ENCODE peak calls at places on chromosomes 6 and 20, in four cellular contexts. Q is SK-N-SH, U is K562, L is HepG2. X is an unnamed sample.

GRCh38 chr6:154995241-154996162 is at the start of gene TIAM2:
- DNase-seq in U (no peak), Q (peak; percentile 92), L (no peak), X (peak; percentile 25)

GRCh38 chr6:90993771-90994170 is 406.9 kb upstream of the MAP3K7 start:
- DNase-seq in Q (no peak), U (no peak), L (no peak), X (no peak)

GRCh38 chr20:24146231-24146634 is 157.7 kb upstream of the GGTLC1 start:
- DNase-seq in U (no peak), Q (no peak), L (no peak), X (no peak)

GRCh38 chr20:9149087-9149486 is 80.2 kb downstream of the PLCB4 start:
- DNase-seq in Q (no peak), L (no peak), U (peak; percentile 68), X (no peak)

GRCh38 chr6:101722991-101723579 is 329.6 kb downstream of the GRIK2 start:
- DNase-seq in Q (no peak), L (no peak), U (no peak), X (peak; percentile 28)

GRCh38 chr6:126180585-126180984 is 159.3 kb upstream of the CENPW start:
- DNase-seq in L (peak; percentile 52), Q (no peak), U (no peak), X (peak; percentile 63)

GRCh38 chr6:28933069-28933468 is 9.3 kb upstream of the TRIM27 start:
- DNase-seq in Q (no peak), L (no peak), U (no peak), X (no peak)

GRCh38 chr6:132399376-132400074 is 1.8 kb downstream of the MOXD1 start:
- DNase-seq in Q (no peak), U (no peak), L (no peak), X (no peak)

GRCh38 chr20:62742979-62743776 is 34.5 kb downstream of the NTSR1 start:
- DNase-seq in Q (no peak), L (no peak), U (no peak), X (no peak)
- TF ChIP-seq SMC3 in Q (no peak), L (no peak), U (no peak), X (no peak)

GRCh38 chr6:83310046-83310445 is 116.9 kb downstream of the RWDD2A start:
- DNase-seq in L (no peak), Q (no peak), U (no peak), X (no peak)
- TF ChIP-seq CTCF in L (no peak), Q (no peak), U (no peak), X (no peak)

DNA sequence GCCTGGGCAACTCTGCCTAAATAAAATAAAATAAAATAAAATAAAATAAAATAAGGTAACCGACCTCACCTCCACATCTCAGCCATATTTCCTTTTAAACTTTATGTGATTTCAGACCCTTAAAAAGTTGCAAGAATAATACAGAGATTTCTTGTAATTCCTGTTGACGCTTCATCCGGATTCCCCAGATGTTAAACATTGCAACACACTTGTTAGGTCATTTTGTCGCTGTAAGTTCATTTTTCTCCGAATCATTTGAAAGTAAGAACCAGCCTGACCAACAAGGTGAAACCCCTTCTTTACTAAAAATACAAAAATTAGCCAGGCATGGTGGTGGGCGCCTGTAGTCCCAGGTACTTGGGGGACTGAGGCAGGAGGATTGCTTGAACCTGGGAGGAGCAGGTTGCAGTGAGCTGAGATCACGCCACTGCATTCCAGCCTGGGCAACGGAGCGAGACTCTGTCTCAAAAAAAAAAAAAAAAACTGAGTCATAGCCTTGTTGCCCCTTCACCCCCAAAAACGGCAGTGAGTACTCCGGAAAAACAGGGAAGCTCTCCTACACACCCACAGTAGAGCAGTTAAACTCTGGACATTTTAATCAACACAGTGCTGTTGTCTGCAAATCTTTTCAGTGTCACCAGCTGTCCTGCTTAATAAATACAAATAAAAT is 5.9 kb downstream of the PYGB start:
- DNase-seq in U (no peak), L (no peak), Q (peak; percentile 16), X (no peak)
- H3K4me1 ChIP-seq in U (peaks cover 10% of the 10 kb centered on the region), L (peaks cover 40% of the 10 kb centered on the region), Q (peaks cover 11% of the 10 kb centered on the region), X (peaks cover 65% of the 10 kb centered on the region)

GRCh38 chr6:73394577-73395354 is at the start of gene DDX43:
- DNase-seq in U (no peak), Q (peak; percentile 29), L (no peak), X (no peak)
- TF ChIP-seq SMC3 in U (no peak), Q (no peak), L (no peak), X (no peak)

DNA sequence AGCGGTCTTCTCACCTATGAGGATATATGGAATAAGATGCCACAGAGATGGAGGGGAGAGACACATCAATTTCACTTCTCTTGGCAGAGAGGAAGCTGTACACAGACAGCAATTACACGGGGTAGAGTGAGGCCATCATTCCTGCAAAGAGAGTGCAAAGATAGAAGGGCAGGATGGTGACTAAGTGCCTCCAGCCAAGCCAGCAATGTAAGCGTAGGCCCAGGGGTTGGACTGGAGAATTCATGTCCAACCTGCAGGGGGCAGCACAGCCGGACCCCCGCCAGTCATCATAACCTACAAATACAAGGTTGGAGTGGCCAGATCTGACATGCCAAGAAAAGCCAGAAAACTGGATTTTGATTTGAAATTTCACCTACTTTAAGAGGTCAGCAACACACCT is 56.3 kb downstream of the NRN1 start:
- DNase-seq in Q (peak; percentile 34), U (peak; percentile 57), L (no peak), X (peak; percentile 29)
- TF ChIP-seq CTCF in Q (peak; percentile 59), U (peak; percentile 67), L (peak; percentile 71), X (peak; percentile 11)

GRCh38 chr20:49886571-49887203 is 28.6 kb downstream of the SPATA2 start:
- DNase-seq in U (no peak), L (no peak), Q (no peak), X (no peak)

GRCh38 chr20:49887251-49887827 is 28.0 kb downstream of the SPATA2 start:
- DNase-seq in Q (no peak), U (no peak), L (no peak), X (no peak)

GRCh38 chr20:49889245-49889942 is 25.9 kb downstream of the SPATA2 start:
- DNase-seq in Q (no peak), U (no peak), L (no peak), X (no peak)

GRCh38 chr20:49888341-49889244 is 26.7 kb downstream of the SPATA2 start:
- DNase-seq in U (peak; percentile 78), Q (peak; percentile 85), L (peak; percentile 69), X (peak; percentile 66)

DNA sequence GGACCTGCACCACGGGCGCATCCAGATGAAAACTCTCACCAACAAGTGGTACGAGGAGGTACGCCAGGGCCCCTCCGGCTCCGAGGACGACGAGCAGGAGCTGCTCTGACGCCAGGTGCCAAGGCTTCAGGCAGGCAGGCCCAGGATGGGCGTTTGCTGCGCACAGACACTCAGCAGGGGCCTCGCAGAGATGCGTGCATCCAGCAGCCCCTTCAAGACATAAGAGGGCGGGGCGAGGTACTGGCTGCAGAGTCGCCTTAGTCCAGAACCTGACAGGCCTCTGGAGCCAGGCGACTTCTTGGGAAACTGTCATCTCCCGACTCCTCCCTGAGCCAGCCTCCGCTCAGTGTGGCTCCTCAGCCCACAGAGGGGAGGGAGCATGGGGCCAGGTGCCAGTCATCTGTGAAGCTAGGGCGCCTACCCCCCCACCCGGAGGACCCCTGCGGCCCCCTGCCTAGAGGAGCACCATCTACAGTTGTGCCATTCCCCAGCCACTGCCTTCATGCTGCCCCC is 27.4 kb downstream of the SPATA2 start:
- DNase-seq in Q (no peak), L (no peak), U (no peak), X (no peak)
- H3K4me1 ChIP-seq in Q (no peaks in the 10 kb centered on the region), L (peaks cover 14% of the 10 kb centered on the region), U (peaks cover 6% of the 10 kb centered on the region), X (peaks cover 18% of the 10 kb centered on the region)

GRCh38 chr20:58498445-58499068 is 16.6 kb downstream of the APCDD1L start:
- DNase-seq in L (no peak), U (no peak), Q (no peak), X (no peak)
- TF ChIP-seq SMC3 in L (no peak), U (no peak), Q (no peak), X (no peak)

GRCh38 chr6:129370268-129370916 is 339.6 kb downstream of the ARHGAP18 start:
- DNase-seq in U (peak; percentile 12), L (peak; percentile 32), Q (peak; percentile 24), X (peak; percentile 23)
- TF ChIP-seq CTCF in U (peak; percentile 23), L (peak; percentile 63), Q (peak; percentile 90), X (peak; percentile 64)

GRCh38 chr20:46004187-46004586 is 4.5 kb upstream of the MMP9 start:
- DNase-seq in L (no peak), Q (no peak), U (no peak), X (no peak)
- H3K4me1 ChIP-seq in L (no peaks in the 10 kb centered on the region), Q (peaks cover 10% of the 10 kb centered on the region), U (no peaks in the 10 kb centered on the region), X (no peaks in the 10 kb centered on the region)

DNA sequence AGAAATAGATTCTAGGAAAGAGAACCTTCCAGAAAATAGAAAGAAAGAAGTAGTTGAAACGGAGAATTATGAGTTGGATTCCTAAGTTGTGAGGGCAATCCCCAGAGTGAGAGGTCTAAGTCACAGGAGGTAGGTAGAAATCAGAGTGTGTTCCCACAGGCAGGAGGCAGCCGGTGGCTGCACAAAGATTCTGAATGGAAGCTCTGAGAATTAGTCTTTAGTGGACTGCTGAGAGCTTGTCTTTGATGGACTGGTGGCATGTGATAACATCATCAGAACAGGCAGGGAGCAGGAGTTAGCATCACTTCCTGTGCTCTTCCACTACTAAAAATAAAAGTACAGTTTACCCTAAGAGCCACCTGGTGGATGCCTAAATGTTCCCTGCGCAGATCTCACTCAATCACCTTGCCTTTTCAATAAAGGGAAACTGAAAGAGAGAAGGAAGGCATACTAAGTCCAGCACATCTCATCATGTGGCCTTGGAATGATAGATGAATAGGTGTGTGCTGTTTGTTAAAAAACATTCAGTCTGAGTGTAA is 294.6 kb upstream of the POU3F2 start:
- DNase-seq in U (no peak), Q (no peak), L (no peak), X (no peak)
- TF ChIP-seq SMC3 in U (no peak), Q (no peak), L (no peak), X (no peak)